ENCODE peak calls at places on chromosome 16, in four cellular contexts. I is HepG2, B is K562, R is H1. M is an unnamed sample.

GRCh38 chr16:51577621-51578303 is 426.7 kb upstream of the SALL1 start:
- DNase-seq in B (no peak), I (no peak), R (no peak), M (peak)

GRCh38 chr16:73183678-73184092 is 135.8 kb upstream of the ZFHX3 start:
- DNase-seq in B (no peak), I (no peak), R (no peak), M (no peak)

GRCh38 chr16:4733747-4734062 is 366 bp downstream of the ANKS3 start:
- DNase-seq in R (no peak), I (no peak), B (no peak), M (no peak)

GRCh38 chr16:49639739-49640388 is 216.0 kb downstream of the ZNF423 start:
- DNase-seq in R (peak), I (peak), B (no peak), M (peak)

GRCh38 chr16:81493755-81494433 is 49.3 kb downstream of the CMIP start:
- DNase-seq in R (no peak), B (peak), I (peak), M (peak)

GRCh38 chr16:90077240-90077756 is at the start of gene PRDM7:
- DNase-seq in R (peak), B (peak), I (peak), M (peak)

GRCh38 chr16:31192856-31193642 is 9.5 kb downstream of the PYCARD start:
- DNase-seq in R (no peak), I (no peak), B (peak), M (no peak)

GRCh38 chr16:59324462-59324861 is 590.3 kb upstream of the GOT2 start:
- DNase-seq in B (no peak), I (no peak), R (no peak), M (peak)

GRCh38 chr16:19871721-19872120 is 12.9 kb downstream of the GPRC5B start:
- DNase-seq in R (no peak), B (no peak), I (no peak), M (no peak)

GRCh38 chr16:81243927-81244326 is 5.4 kb downstream of the BCO1 start:
- DNase-seq in R (peak), B (no peak), I (no peak), M (no peak)

GRCh38 chr16:22007509-22008214 is at the start of gene MOSMO:
- DNase-seq in B (peak), R (peak), I (peak), M (peak)

GRCh38 chr16:48384982-48385271 is 286 bp downstream of the SIAH1 start:
- DNase-seq in B (no peak), I (no peak), R (no peak), M (no peak)

GRCh38 chr16:1890024-1890700 is 18.2 kb upstream of the MEIOB start:
- DNase-seq in I (no peak), B (peak), R (no peak), M (no peak)

GRCh38 chr16:89822188-89823086 is 5.8 kb upstream of the SPIRE2 start:
- DNase-seq in B (no peak), I (peak), R (no peak), M (no peak)

GRCh38 chr16:21150375-21151001 is at the start of gene DNAH3:
- DNase-seq in I (peak), R (no peak), B (peak), M (no peak)

GRCh38 chr16:11586856-11587642 is at the start of gene LITAF:
- DNase-seq in B (peak), R (peak), I (no peak), M (no peak)

GRCh38 chr16:53056528-53056881 is 1.7 kb downstream of the CHD9 start:
- DNase-seq in R (no peak), B (peak), I (peak), M (peak)

GRCh38 chr16:49183911-49184310 is 97.7 kb downstream of the CBLN1 start:
- DNase-seq in R (peak), B (peak), I (peak), M (no peak)

GRCh38 chr16:87201777-87202176 is 115.4 kb downstream of the C16orf95 start:
- DNase-seq in R (no peak), B (no peak), I (no peak), M (no peak)

GRCh38 chr16:14186954-14187306 is 115.8 kb downstream of the MRTFB start:
- DNase-seq in R (no peak), B (no peak), I (no peak), M (peak)

GRCh38 chr16:89004209-89004831 is 27.3 kb upstream of the CBFA2T3 start:
- DNase-seq in R (peak), B (peak), I (no peak), M (peak)

DNA sequence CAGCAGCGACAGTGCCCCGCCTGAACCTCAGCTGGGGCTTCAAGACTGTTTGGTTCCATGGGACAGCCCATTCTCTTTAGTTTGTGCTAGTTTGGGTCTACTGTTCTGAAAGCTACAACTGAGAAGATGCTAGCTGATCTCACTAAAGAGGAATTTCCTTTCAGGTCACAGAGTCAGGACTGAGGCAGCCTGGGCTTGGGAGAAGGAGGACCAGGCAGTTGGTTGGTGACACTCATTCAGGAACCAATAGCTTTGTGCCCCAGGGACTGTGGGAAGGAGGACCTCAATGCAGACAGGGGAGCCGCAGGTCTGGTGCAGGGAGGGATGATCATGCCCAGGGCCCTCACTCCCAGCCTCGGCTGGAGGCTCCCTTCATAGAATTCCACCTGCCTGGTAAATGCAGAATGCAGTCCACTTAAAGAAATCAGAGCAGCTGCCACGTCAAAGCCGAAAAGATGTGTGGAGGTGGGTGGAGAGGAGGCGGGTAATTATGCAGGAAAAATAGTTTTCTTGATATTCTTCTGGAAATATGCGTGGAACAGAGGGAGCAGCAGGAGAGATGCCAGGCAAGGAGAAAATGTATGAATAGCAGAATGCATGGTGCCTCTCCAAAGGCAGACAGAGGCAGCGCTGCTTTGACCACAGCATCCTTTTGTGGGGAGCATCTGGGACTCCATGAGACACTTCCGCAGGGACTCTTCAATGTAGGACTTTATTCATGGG is 32.6 kb upstream of the ZFP90 start:
- DNase-seq in B (no peak), R (no peak), I (no peak), M (no peak)
- TF ChIP-seq JUN in B (no peak), R (no peak), I (no peak), M (no peak)

DNA sequence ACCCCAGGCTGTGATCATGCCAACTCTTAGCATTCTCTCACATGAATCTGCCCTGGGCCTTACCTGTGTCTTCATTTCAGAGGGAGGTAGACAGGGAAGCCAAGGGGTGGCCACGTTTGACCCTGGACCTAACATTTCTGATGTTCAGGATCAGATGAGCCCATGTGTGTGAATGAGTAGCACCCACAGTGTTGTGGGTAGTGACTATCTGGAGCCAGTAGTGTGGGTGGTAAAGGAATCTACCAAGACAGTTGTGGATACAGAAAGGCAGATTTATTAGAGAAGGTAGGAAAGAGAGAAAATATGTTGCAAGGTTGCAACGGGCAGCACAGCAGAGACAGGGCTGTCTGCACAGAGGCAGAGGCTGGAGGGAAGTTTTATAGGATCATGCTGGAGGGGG is 60.5 kb downstream of the TK2 start:
- DNase-seq in R (no peak), B (no peak), I (no peak), M (no peak)
- H2AFZ ChIP-seq in R (no peak), B (no peak), I (no peak), M (no peak)

GRCh38 chr16:85906349-85906748 is 7.4 kb downstream of the IRF8 start:
- DNase-seq in R (no peak), B (no peak), I (no peak), M (no peak)

GRCh38 chr16:85910073-85910853 is 11.3 kb downstream of the IRF8 start:
- DNase-seq in B (no peak), R (no peak), I (no peak), M (no peak)

GRCh38 chr16:85908889-85909584 is 10.1 kb downstream of the IRF8 start:
- DNase-seq in R (no peak), I (no peak), B (no peak), M (no peak)

GRCh38 chr16:85910854-85911247 is 11.9 kb downstream of the IRF8 start:
- DNase-seq in R (no peak), B (no peak), I (no peak), M (no peak)

GRCh38 chr16:85908444-85908843 is 9.5 kb downstream of the IRF8 start:
- DNase-seq in R (no peak), B (no peak), I (no peak), M (no peak)
- H3K4me3 ChIP-seq in R (no peak), B (no peak), I (no peak), M (no peak)

GRCh38 chr16:27728691-27729090 is 178.7 kb downstream of the KATNIP start:
- DNase-seq in I (no peak), R (no peak), B (no peak), M (no peak)
- TF ChIP-seq JUN in I (no peak), R (no peak), B (no peak), M (no peak)

DNA sequence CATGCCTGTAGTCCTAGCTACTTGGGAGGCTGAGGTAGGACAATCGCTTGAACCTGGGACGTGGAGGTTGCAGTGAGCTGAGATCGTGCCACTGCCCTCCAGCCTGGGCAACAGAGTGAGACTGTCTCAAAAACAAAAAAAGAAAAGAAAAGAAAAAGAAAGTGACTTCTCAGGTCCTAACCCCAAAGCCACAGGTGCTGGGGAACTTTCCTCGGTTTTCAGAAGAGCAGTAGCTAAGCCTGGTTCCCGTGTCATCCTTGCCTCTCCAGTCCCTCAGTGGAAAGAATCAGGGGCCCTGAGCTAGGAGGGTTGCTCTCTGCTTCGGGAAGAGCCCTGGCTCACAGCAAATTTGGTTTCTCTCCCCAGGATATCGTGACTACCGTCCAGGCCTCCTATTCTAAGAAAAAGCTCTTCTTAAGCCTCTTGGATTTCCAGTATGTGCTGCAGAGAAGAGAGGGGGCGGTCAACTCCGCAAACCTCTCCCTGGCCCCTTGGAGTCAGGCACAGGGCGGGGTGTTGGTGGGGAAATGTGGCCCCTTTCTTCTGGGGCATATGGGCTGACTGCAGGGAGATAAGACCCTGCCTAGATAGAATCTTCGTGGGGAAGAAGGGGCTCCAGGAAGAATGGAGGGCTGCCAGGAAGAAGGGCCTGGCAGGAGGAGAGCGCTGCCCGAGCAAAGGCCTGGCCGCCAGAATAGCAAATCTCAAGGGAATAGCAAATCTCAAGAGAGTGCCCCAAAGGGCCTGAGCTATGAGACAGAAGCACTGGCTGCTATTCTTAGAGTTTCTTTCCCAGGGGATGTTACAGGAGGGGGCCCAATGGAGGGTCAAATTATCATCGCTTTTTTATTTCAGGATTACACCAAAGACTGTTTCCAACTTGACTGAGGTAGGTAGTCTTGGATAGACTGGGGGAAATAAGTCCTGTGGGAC is 8.3 kb upstream of the NLRC5 start:
- DNase-seq in B (no peak), R (no peak), I (no peak), M (no peak)
- H2AFZ ChIP-seq in B (no peak), R (no peak), I (no peak), M (no peak)

DNA sequence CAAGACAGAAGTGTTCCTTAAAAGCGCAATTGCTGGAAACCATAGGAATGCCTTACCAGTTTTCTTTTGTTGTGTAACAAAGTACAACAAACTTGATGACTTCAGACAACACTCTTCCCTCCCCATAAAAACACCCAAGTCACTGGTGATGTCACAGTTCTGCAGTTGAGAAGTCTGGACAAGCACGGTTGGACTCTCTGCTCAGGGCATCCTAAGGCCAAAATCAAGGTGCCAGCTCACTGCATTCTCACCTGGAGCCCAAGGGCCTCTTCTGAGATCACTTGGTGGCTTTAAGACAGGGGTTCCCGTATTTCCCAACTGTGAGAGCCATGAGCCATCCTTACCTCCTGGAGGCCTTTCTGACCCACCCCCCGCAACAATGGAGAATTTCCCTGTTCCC is 45.6 kb upstream of the MEAK7 start:
- DNase-seq in B (no peak), R (no peak), I (no peak), M (no peak)
- H3K4me3 ChIP-seq in B (no peak), R (no peak), I (no peak), M (no peak)

GRCh38 chr16:29789775-29790182 is 772 bp upstream of the KIF22 start:
- DNase-seq in B (no peak), I (no peak), R (no peak), M (no peak)

GRCh38 chr16:29790183-29790948 is at the start of gene KIF22:
- DNase-seq in B (peak), R (peak), I (peak), M (peak)

GRCh38 chr16:29779474-29779873 is 1.4 kb downstream of the ZG16 start:
- DNase-seq in R (no peak), I (peak), B (no peak), M (no peak)

GRCh38 chr16:29784157-29784556 is 6.1 kb downstream of the ZG16 start:
- DNase-seq in B (no peak), R (no peak), I (no peak), M (no peak)

GRCh38 chr16:29784901-29785500 is 5.5 kb upstream of the KIF22 start:
- DNase-seq in I (no peak), R (peak), B (peak), M (peak)
- TF ChIP-seq JUN in I (no peak), R (no peak), B (no peak), M (no peak)

M was measured in endothelial cell of umbilical vein.